ENCODE peak calls at places on chromosomes 11 and 22, in six cellular contexts. G is uterus, L is OCI-LY7, F is body of pancreas, V is upper lobe of right lung, E is transverse colon. D is an unnamed sample. For H3K4me1 and H3K36me3, the result is how much of the 10 kb centered on the place peaks cover.

GRCh38 chr11:12100886-12101285 is 9.5 kb upstream of the MICAL2 start:
- DNase-seq in G (no peak), L (no peak), F (peak), V (peak), E (no peak), D (peak)

GRCh38 chr11:35927067-35927466 is 16.8 kb upstream of the LDLRAD3 start:
- DNase-seq in G (no peak), L (no peak), F (no peak), V (no peak), E (no peak), D (no peak)

GRCh38 chr11:10375280-10376048 is 70.6 kb downstream of the ADM start:
- DNase-seq in G (no peak), L (no peak), F (no peak), V (no peak), E (no peak), D (no peak)

GRCh38 chr22:27810566-27810965 is 9.0 kb upstream of the MN1 start:
- DNase-seq in G (peak), L (no peak), F (peak), V (no peak), E (peak), D (peak)

GRCh38 chr22:37187552-37187890 is 526 bp downstream of the C1QTNF6 start:
- DNase-seq in G (peak), L (no peak), F (no peak), V (no peak), E (peak), D (no peak)

GRCh38 chr22:32558681-32559355 is 84.2 kb downstream of the FBXO7 start:
- DNase-seq in G (peak), L (no peak), F (peak), V (no peak), E (peak), D (no peak)

GRCh38 chr11:105838668-105839403 is 183.2 kb downstream of the MSANTD4 start:
- DNase-seq in G (no peak), L (no peak), F (no peak), V (no peak), E (no peak), D (no peak)

GRCh38 chr11:70872950-70873735 is 379.2 kb downstream of the SHANK2 start:
- DNase-seq in G (no peak), L (no peak), F (no peak), V (no peak), E (no peak), D (no peak)

GRCh38 chr11:27977031-27977430 is 130.9 kb downstream of the KIF18A start:
- DNase-seq in G (no peak), L (no peak), F (no peak), V (no peak), E (no peak), D (no peak)

GRCh38 chr11:44789466-44789865 is 62.7 kb downstream of the TSPAN18 start:
- DNase-seq in G (no peak), L (no peak), F (no peak), V (no peak), E (no peak), D (no peak)

GRCh38 chr11:71449596-71449995 is 1.4 kb upstream of the DHCR7 start:
- DNase-seq in G (no peak), L (peak), F (no peak), V (no peak), E (no peak), D (no peak)

GRCh38 chr11:47154738-47155570 is 21.7 kb downstream of the ARFGAP2 start:
- DNase-seq in G (no peak), L (peak), F (no peak), V (no peak), E (no peak), D (no peak)

GRCh38 chr22:35217541-35217940 is 39.8 kb upstream of the HMGXB4 start:
- DNase-seq in G (no peak), L (no peak), F (no peak), V (no peak), E (no peak), D (no peak)

DNA sequence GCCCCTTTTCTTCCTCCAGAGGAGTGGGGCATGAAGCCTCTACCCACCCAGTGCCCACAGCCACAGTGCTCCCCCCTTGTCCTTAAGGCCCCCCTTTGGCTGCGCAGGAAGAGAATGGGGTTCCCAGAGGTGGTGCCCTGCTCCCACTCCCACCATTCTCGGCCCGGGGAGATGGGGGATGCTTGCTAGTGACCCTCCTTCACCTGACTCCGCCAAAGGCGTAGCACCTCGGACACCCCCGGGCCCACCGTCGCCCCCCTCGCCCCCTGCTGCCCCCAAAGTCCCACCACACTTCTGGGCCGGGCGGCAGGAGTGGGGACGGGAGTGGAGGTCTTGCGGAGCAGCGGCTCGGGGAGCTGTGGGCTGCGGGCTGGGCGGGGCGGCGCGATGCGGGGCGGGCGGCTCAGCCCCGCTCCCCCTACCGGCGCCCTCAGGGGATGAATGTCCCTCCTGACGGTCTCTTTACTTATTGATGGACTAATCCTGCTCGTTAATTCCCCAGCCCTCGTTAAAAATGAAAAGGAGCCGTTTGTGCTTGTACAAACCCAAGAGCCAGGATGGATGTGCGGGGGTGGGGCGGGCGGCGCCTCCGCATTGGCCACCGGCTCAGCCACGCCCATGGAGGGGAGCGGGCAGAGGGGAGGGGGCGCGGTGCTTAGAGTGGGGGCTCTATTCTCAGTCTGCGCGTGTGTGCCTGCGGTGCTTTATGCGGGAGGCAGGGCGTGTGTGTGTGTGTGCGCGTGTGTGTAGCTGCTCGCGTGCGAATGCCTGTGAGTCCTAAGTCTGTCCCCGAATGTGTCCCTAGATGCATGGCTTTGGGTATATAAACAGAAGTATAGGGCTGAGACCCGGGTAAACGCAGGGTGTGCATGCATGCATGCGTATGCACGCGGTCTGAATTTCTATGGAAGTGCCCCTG is 25.6 kb downstream of the SYT7 start:
- DNase-seq in G (no peak), L (no peak), F (no peak), V (no peak), E (no peak), D (peak)
- H3K4me1 ChIP-seq in G (under half), L (under half), F (under half), V (under half), E (under half), D (under half)

DNA sequence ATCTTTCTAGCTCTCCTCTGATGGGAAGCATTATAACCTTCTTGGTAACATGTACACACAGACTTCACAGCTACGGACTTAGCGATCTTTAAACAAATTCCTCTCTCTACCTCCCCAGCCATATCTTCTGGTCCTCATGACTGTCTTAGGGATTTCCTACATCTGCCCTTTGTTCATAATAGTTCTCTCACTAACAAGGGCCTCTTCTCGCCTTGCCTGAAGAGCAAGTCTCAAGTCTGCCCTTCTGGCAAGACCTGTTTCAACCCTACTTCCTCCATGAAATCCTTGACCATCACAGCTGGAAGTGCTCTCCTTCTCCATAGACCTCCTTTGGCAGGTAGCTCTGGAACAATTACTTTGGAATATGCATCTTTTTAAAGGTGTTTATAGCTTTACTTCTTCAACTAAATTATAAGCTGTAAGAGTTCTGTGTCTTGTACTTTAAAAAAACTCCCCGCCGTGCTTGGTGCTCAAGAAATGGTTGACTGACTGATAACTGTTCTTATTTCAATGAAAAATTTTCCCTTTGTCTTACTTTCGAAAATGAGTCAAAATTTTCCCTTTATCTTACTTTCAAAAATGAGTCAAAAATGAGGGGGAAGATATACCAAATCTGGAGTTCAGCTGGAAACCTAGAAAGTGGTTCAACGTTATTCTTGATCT is 34.7 kb downstream of the SNX19 start:
- DNase-seq in G (no peak), L (no peak), F (no peak), V (no peak), E (no peak), D (no peak)
- H3K36me3 ChIP-seq in G (under half), L (half or more), F (under half), V (half or more), E (under half), D (under half)

DNA sequence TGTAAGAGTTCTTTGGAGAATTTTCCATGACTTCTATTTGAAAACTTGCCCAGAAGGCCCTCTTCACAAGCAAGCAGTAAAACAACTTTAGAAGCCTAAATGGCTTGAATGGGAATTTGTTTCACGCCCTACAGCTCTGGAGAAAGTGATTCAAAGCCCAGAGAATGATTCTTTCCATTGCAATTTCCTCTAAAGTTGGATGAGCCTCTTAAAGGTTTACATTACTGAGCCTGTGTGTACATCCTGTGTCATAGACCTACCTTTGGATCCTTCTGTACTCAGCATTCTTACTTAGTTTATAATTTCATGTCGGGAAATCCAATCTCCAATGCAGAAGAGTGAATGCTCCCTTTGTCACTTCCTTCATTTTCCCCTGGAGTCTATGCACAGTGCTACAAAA is 6.8 kb upstream of the OR8B3 start:
- DNase-seq in G (no peak), L (no peak), F (no peak), V (no peak), E (no peak), D (no peak)
- H3K4me1 ChIP-seq in G (under half), L (under half), F (under half), V (under half), E (under half), D (under half)

GRCh38 chr11:134071306-134071705 is 2.4 kb downstream of the JAM3 start:
- DNase-seq in G (no peak), L (no peak), F (no peak), V (no peak), E (no peak), D (no peak)
- H3K36me3 ChIP-seq in G (under half), L (under half), F (under half), V (under half), E (under half), D (under half)

GRCh38 chr11:133955945-133956421 is 785 bp downstream of the IGSF9B start:
- DNase-seq in G (no peak), L (no peak), F (no peak), V (no peak), E (no peak), D (no peak)

GRCh38 chr11:133957926-133958325 is 1.2 kb upstream of the IGSF9B start:
- DNase-seq in G (peak), L (no peak), F (no peak), V (no peak), E (no peak), D (peak)

GRCh38 chr11:133953999-133954398 is 2.8 kb downstream of the IGSF9B start:
- DNase-seq in G (no peak), L (no peak), F (no peak), V (no peak), E (no peak), D (no peak)

GRCh38 chr11:133955091-133955846 is 1.5 kb downstream of the IGSF9B start:
- DNase-seq in G (peak), L (no peak), F (peak), V (no peak), E (peak), D (peak)

DNA sequence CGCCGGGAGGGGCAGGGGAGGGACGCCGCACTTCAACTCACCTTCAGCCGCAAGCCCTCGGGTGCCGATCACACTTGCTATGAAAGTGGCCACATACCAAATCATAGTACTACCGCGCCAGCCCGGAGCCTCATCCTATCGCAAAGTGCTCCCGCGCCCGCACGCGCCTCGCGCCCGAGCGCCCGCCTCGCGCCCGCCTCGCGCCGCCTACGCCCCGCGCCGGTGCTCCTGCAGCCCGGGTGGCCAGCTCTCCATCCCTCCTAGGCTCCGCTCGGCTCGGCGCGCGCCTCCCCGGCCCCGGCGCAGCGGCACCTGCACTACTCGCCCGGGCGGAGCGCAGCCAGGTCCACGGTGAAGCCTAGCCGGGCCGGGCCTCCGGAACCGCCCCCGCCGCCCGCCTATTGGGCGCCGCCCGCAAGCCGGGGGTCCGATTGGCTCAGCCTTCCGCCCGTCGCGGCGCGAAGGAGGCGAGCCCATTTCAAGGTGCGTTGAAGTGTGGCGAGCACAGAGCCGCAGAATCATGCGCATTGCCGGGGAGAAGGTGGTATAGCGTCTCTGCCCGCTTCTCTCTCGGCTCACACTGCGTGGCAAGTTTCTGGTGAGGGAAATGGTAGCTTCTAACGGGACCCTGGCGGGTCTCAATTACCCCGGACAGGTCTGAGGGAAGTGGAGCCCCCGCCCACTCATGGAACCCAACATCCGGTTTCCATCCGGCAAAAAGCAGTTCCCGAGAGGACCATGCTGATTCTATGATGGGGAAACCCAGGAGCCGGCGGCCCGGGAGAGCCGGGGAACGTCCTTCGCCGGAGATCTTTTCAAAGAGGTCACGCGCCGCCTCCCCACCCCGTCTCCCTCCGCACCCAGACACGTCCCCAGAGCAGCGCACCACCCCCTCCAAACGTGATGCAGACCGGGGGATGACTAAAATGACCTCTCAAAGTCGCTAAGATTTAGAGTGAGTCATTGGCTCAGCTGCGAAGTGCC is at the start of gene IGSF9B:
- DNase-seq in G (peak), L (peak), F (peak), V (peak), E (peak), D (peak)
- H3K4me1 ChIP-seq in G (under half), L (under half), F (under half), V (under half), E (under half), D (under half)

DNA sequence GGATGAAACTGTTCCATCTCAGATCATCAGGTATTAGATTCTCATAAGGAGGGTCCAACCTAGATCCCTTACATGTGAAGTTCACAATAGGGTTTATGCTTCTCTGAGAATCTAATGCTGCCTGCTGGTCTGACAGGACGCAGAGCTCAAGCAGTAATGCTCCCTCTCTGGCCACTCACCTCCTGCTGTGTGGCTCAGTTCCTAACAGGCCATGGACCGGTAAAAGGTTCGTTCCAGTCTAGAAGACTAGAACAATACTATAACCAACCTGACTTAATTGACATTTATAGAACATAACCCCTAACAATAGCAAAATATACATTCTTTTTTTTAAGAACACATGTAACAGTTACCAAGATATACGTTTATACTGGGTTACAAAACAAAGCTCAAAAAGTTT is 45.8 kb downstream of the ATG16L2 start:
- DNase-seq in G (no peak), L (no peak), F (no peak), V (no peak), E (no peak), D (no peak)
- H3K36me3 ChIP-seq in G (under half), L (half or more), F (under half), V (under half), E (under half), D (under half)